ENCODE peak calls at places on chromosomes 3 and 15, in six cellular contexts. U is neuronal stem cell, Z is H9, L is mesenchymal stem cell, D is H1, I is trophoblast cell. X is an unnamed sample.

GRCh38 chr3:21331321-21331720 is 419.7 kb downstream of the ZNF385D start:
- DNase-seq in I (peak), U (no peak), D (no peak), Z (no peak), L (no peak), X (no peak)

GRCh38 chr15:57203906-57204305 is 172.4 kb upstream of the CGNL1 start:
- DNase-seq in U (no peak), L (no peak), I (no peak), Z (no peak), D (no peak), X (no peak)

GRCh38 chr3:146246493-146246892 is 4.4 kb downstream of the PLSCR4 start:
- DNase-seq in Z (no peak), I (no peak), L (no peak), D (no peak), U (no peak), X (no peak)

GRCh38 chr3:133667118-133667517 is 5.4 kb upstream of the TOPBP1 start:
- DNase-seq in L (no peak), Z (no peak), I (no peak), D (no peak), U (no peak), X (no peak)

GRCh38 chr3:125128861-125129501 is 73.2 kb upstream of the HEG1 start:
- DNase-seq in Z (no peak), I (peak), L (peak), U (no peak), D (no peak), X (peak)

GRCh38 chr3:127674793-127675189 is 2.0 kb downstream of the ABTB1 start:
- DNase-seq in L (no peak), Z (no peak), D (peak), I (no peak), U (no peak), X (no peak)

GRCh38 chr15:34890424-34890823 is 79.1 kb downstream of the AQR start:
- DNase-seq in L (no peak), I (no peak), U (no peak), D (no peak), Z (no peak), X (peak)

GRCh38 chr3:113273604-113274003 is 62.2 kb downstream of the BOC start:
- DNase-seq in D (no peak), L (no peak), I (no peak), Z (no peak), U (no peak), X (no peak)

GRCh38 chr3:42557849-42558248 is 23.9 kb downstream of the SEC22C start:
- DNase-seq in L (no peak), Z (no peak), D (no peak), U (no peak), I (no peak), X (no peak)

GRCh38 chr3:156033428-156033827 is 87.0 kb upstream of the KCNAB1 start:
- DNase-seq in L (no peak), D (no peak), Z (no peak), U (no peak), I (no peak), X (no peak)

GRCh38 chr3:72678892-72679291 is 169.4 kb downstream of the SHQ1 start:
- DNase-seq in L (no peak), Z (no peak), I (no peak), D (no peak), U (no peak), X (no peak)

GRCh38 chr3:56694852-56695563 is 11.9 kb upstream of the TASOR start:
- DNase-seq in I (no peak), Z (no peak), U (no peak), D (no peak), L (no peak), X (no peak)

GRCh38 chr3:63774776-63775175 is 44.3 kb upstream of the C3orf49 start:
- DNase-seq in Z (no peak), D (no peak), I (no peak), U (no peak), L (no peak), X (no peak)

GRCh38 chr15:68299436-68299835 is 21.9 kb downstream of the FEM1B start:
- DNase-seq in U (no peak), L (no peak), Z (no peak), I (no peak), D (no peak), X (no peak)

GRCh38 chr3:57169106-57169505 is 4.0 kb upstream of the IL17RD start:
- DNase-seq in L (no peak), Z (no peak), I (no peak), D (no peak), U (no peak), X (no peak)

GRCh38 chr3:128800241-128801187 is 74.5 kb downstream of the RAB7A start:
- DNase-seq in Z (no peak), U (no peak), D (no peak), I (no peak), L (no peak), X (no peak)

GRCh38 chr3:71987828-71988227 is 202.9 kb upstream of the PROK2 start:
- DNase-seq in U (no peak), D (no peak), Z (no peak), L (no peak), I (no peak), X (no peak)

GRCh38 chr3:196948442-196949365 is 6.4 kb upstream of the NCBP2 start:
- DNase-seq in L (no peak), I (no peak), Z (peak), D (peak), U (no peak), X (no peak)

GRCh38 chr3:195260286-195260905 is 10.6 kb downstream of the XXYLT1 start:
- DNase-seq in I (no peak), D (peak), Z (peak), L (peak), U (peak), X (no peak)

GRCh38 chr15:39142500-39142899 is 438.4 kb upstream of the THBS1 start:
- DNase-seq in L (no peak), D (no peak), Z (no peak), U (no peak), I (no peak), X (no peak)

GRCh38 chr15:29822685-29823459 is 604 bp upstream of the TJP1 start:
- DNase-seq in Z (no peak), U (no peak), D (no peak), L (peak), I (peak), X (peak)

GRCh38 chr3:140601881-140602280 is 76.0 kb upstream of the TRIM42 start:
- DNase-seq in U (no peak), I (no peak), Z (no peak), L (no peak), D (no peak), X (no peak)

GRCh38 chr3:69855436-69856162 is 116.3 kb downstream of the MITF start:
- DNase-seq in Z (no peak), I (no peak), L (peak), U (no peak), D (no peak), X (peak)

GRCh38 chr3:172145287-172145686 is 105.9 kb downstream of the FNDC3B start:
- DNase-seq in D (no peak), L (no peak), U (no peak), I (no peak), Z (no peak), X (no peak)

GRCh38 chr3:168117853-168118313 is 22.2 kb upstream of the GOLIM4 start:
- DNase-seq in U (no peak), L (peak), Z (no peak), D (no peak), I (no peak), X (no peak)

GRCh38 chr15:45914425-45914824 is 279.6 kb downstream of the SQOR start:
- DNase-seq in U (no peak), D (no peak), L (no peak), Z (no peak), I (no peak), X (no peak)

GRCh38 chr15:80854104-80854503 is 74.9 kb downstream of the CEMIP start:
- DNase-seq in L (no peak), Z (no peak), U (no peak), I (no peak), D (no peak), X (no peak)

DNA sequence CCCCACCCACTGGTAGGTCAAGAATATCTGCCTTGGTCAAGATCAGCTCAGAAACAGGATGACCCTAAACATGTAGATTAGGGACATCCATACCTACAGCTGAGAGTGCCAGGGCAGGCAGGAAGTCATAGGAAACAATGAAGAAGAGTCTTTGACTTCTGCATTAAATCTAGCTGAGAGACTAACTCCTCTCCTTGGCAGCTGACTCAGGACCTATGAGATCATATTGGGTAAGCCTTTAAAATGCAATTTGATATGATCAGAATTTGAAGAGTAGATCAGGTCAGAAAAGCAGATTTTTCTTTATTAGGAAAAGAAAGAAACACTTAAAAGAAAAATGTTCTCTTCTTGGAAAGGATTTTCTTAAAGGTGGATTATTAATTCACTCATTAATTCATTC is 35.5 kb upstream of the GSK3B start:
- DNase-seq in U (no peak), L (no peak), I (no peak), D (no peak), Z (no peak), X (peak)
- H3K14ac ChIP-seq in U (no peak), L (no peak), I (no peak), D (no peak), Z (no peak), X (no peak)

GRCh38 chr15:32856753-32857152 is 138.9 kb downstream of the GREM1 start:
- DNase-seq in Z (no peak), U (no peak), D (no peak), L (peak), I (peak), X (peak)
- H2AK5ac ChIP-seq in Z (no peak), U (no peak), D (no peak), L (peak), I (peak), X (peak)

GRCh38 chr15:75637245-75638009 is 2.6 kb downstream of the IMP3 start:
- DNase-seq in U (no peak), I (no peak), L (peak), D (no peak), Z (no peak), X (no peak)

GRCh38 chr15:75631935-75632334 is 6.4 kb upstream of the SNUPN start:
- DNase-seq in I (no peak), U (no peak), D (no peak), Z (no peak), L (no peak), X (no peak)

GRCh38 chr15:75639709-75640482 is at the start of gene IMP3:
- DNase-seq in I (peak), U (peak), Z (peak), L (peak), D (peak), X (peak)

GRCh38 chr15:75639191-75639708 is 774 bp downstream of the IMP3 start:
- DNase-seq in D (no peak), Z (no peak), U (no peak), L (peak), I (peak), X (no peak)

GRCh38 chr15:75636026-75636425 is 4.0 kb downstream of the IMP3 start:
- DNase-seq in I (no peak), U (no peak), Z (no peak), D (no peak), L (no peak), X (no peak)
- H3K14ac ChIP-seq in I (no peak), U (no peak), Z (no peak), D (no peak), L (no peak), X (no peak)

GRCh38 chr3:187022403-187023029 is 92.2 kb downstream of the ST6GAL1 start:
- DNase-seq in L (no peak), Z (no peak), I (no peak), U (no peak), D (peak), X (no peak)

GRCh38 chr3:187024561-187025226 is 94.4 kb downstream of the ST6GAL1 start:
- DNase-seq in D (peak), U (no peak), I (no peak), L (no peak), Z (no peak), X (no peak)

GRCh38 chr3:187019542-187020072 is 89.3 kb downstream of the ST6GAL1 start:
- DNase-seq in U (no peak), L (no peak), I (no peak), D (no peak), Z (no peak), X (no peak)

GRCh38 chr3:187020376-187020775 is 90.0 kb downstream of the ST6GAL1 start:
- DNase-seq in U (no peak), I (no peak), Z (no peak), L (no peak), D (peak), X (no peak)

GRCh38 chr3:187021748-187022402 is 91.5 kb downstream of the ST6GAL1 start:
- DNase-seq in I (no peak), L (no peak), Z (no peak), U (no peak), D (peak), X (no peak)
- H2AK5ac ChIP-seq in I (no peak), L (no peak), Z (no peak), U (no peak), D (no peak), X (no peak)

DNA sequence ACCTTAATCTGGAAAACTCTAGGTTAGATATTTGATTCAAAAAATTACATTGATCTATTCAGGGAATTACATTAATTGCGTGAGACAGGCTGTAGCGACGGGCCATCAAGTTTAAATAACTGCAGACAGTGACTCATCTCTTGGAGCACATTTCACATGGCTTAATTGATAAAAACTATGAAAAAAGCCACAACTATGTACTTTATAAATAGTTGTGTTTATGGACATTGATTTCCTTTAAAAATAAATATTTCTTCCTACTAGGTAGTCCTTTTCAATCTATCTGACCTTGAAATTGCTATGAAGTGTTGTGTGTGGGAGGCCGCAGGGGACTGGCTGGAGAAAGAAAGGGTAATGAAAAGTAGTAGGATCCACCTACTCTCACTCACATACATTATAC is 157.8 kb downstream of the IL1RAP start:
- DNase-seq in I (no peak), L (peak), U (no peak), Z (no peak), D (no peak), X (peak)
- H3K14ac ChIP-seq in I (no peak), L (no peak), U (no peak), Z (no peak), D (no peak), X (no peak)

GRCh38 chr3:49021813-49022720 is at the start of gene NDUFAF3:
- DNase-seq in L (peak), D (peak), I (peak), U (peak), Z (peak), X (peak)
- H2AK5ac ChIP-seq in L (peak), D (peak), I (peak), U (peak), Z (no peak), X (peak)

GRCh38 chr15:101210466-101210865 is 41.4 kb downstream of the CHSY1 start:
- DNase-seq in D (no peak), I (no peak), U (no peak), L (no peak), Z (no peak), X (peak)

GRCh38 chr15:101207867-101208288 is 44.0 kb downstream of the CHSY1 start:
- DNase-seq in Z (no peak), D (no peak), I (peak), U (no peak), L (peak), X (peak)

GRCh38 chr15:101211897-101212296 is 40.0 kb downstream of the CHSY1 start:
- DNase-seq in Z (no peak), L (no peak), U (no peak), I (no peak), D (no peak), X (no peak)

GRCh38 chr15:101210058-101210457 is 41.8 kb downstream of the CHSY1 start:
- DNase-seq in Z (no peak), U (no peak), I (no peak), L (no peak), D (no peak), X (no peak)

GRCh38 chr15:101209285-101209821 is 42.5 kb downstream of the CHSY1 start:
- DNase-seq in U (no peak), I (no peak), L (peak), D (no peak), Z (no peak), X (no peak)
- H3K14ac ChIP-seq in U (no peak), I (no peak), L (no peak), D (no peak), Z (no peak), X (no peak)

DNA sequence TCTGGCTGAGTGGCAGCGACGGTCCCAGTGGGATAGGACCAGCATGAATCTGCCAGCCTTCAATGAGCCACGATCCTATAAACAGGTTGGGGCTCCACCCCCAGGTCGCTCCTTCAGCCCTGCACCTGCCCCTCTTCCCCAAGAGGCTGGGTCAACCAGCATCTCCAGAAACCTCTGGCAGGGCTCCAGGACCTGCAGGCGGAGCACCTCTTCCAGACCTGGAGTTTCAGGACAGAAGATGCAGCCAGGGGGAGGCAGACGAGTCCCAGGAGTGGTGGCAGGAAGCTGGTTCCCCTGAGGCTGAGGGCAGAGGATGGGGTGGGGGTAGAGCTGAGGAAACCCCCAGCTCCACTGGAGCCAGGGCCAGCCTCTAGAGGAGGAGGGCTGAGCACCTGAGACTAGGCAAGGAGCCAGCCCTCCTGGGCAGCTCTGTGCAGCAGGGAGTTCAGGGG is at the start of gene PLA2G4D:
- DNase-seq in Z (peak), I (no peak), D (no peak), U (no peak), L (no peak), X (no peak)
- H2AK5ac ChIP-seq in Z (no peak), I (no peak), D (no peak), U (peak), L (no peak), X (no peak)

DNA sequence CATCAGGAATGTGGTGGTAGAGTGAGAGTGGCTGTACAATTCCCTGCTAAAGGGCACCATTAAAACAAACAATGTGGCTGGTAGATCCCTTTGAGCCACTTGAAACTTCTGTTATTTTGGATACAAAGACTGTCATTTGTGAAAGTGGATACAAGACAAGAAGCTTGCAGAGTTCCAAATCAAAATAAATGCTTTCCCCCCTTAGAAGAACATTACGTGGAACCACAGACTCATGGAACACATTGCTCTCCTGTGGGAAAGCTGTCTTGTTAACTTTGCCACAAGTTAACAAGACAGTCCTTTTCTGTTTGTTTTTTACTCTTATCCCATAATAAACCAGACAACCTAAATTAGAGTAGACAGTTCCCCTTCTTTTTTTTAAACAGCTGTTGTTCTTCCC is 255.4 kb upstream of the UBE2E2 start:
- DNase-seq in L (no peak), D (no peak), U (no peak), Z (no peak), I (no peak), X (no peak)
- H3K14ac ChIP-seq in L (no peak), D (no peak), U (no peak), Z (no peak), I (no peak), X (no peak)